ENCODE peak calls at places on chromosome 5, in ten cellular contexts. One of them, this sample, is unnamed.

GRCh38 chr5:96855041-96855872 is 21.0 kb upstream of the ERAP2 start:
- DNase-seq in testis: no peak
- DNase-seq in ovary: no peak
- DNase-seq in thyroid gland: no peak
- DNase-seq in A549: no peak
- DNase-seq in HCT116: no peak
- DNase-seq in adrenal gland: no peak
- DNase-seq in upper lobe of left lung: no peak
- DNase-seq in erythroblast: no peak
- DNase-seq in stomach: no peak
- DNase-seq in this sample: no peak

GRCh38 chr5:81428446-81428845 is 34.5 kb upstream of the ACOT12 start:
- DNase-seq in upper lobe of left lung: no peak
- DNase-seq in adrenal gland: no peak
- DNase-seq in testis: no peak
- DNase-seq in thyroid gland: no peak
- DNase-seq in ovary: no peak
- DNase-seq in A549: no peak
- DNase-seq in stomach: no peak
- DNase-seq in HCT116: no peak
- DNase-seq in erythroblast: no peak
- DNase-seq in this sample: no peak

GRCh38 chr5:168822745-168823281 is 243.6 kb upstream of the PANK3 start:
- DNase-seq in HCT116: no peak
- DNase-seq in A549: no peak
- DNase-seq in stomach: no peak
- DNase-seq in upper lobe of left lung: no peak
- DNase-seq in adrenal gland: peak; percentile 14
- DNase-seq in erythroblast: peak; percentile 43
- DNase-seq in testis: no peak
- DNase-seq in thyroid gland: no peak
- DNase-seq in ovary: no peak
- DNase-seq in this sample: peak; percentile 62

GRCh38 chr5:111984044-111984443 is 227.1 kb upstream of the NREP start:
- DNase-seq in upper lobe of left lung: no peak
- DNase-seq in HCT116: no peak
- DNase-seq in adrenal gland: no peak
- DNase-seq in erythroblast: no peak
- DNase-seq in A549: no peak
- DNase-seq in ovary: no peak
- DNase-seq in testis: no peak
- DNase-seq in stomach: no peak
- DNase-seq in thyroid gland: no peak
- DNase-seq in this sample: no peak

GRCh38 chr5:134110382-134110781 is 4.1 kb upstream of the TCF7 start:
- DNase-seq in adrenal gland: no peak
- DNase-seq in ovary: no peak
- DNase-seq in A549: no peak
- DNase-seq in thyroid gland: no peak
- DNase-seq in testis: no peak
- DNase-seq in HCT116: no peak
- DNase-seq in upper lobe of left lung: no peak
- DNase-seq in stomach: no peak
- DNase-seq in erythroblast: no peak
- DNase-seq in this sample: no peak

GRCh38 chr5:151078490-151079262 is 2.2 kb downstream of the TNIP1 start:
- DNase-seq in upper lobe of left lung: no peak
- DNase-seq in A549: no peak
- DNase-seq in thyroid gland: no peak
- DNase-seq in adrenal gland: no peak
- DNase-seq in stomach: no peak
- DNase-seq in erythroblast: no peak
- DNase-seq in ovary: no peak
- DNase-seq in testis: no peak
- DNase-seq in HCT116: no peak
- DNase-seq in this sample: no peak

GRCh38 chr5:151141535-151141934 is 16.0 kb downstream of the ANXA6 start:
- DNase-seq in adrenal gland: no peak
- DNase-seq in thyroid gland: no peak
- DNase-seq in erythroblast: no peak
- DNase-seq in A549: no peak
- DNase-seq in upper lobe of left lung: no peak
- DNase-seq in HCT116: no peak
- DNase-seq in ovary: peak; percentile 75
- DNase-seq in testis: peak; percentile 66
- DNase-seq in stomach: no peak
- DNase-seq in this sample: no peak

GRCh38 chr5:55927861-55928655 is 66.7 kb downstream of the IL6ST start:
- DNase-seq in upper lobe of left lung: no peak
- DNase-seq in thyroid gland: no peak
- DNase-seq in testis: no peak
- DNase-seq in stomach: no peak
- DNase-seq in adrenal gland: no peak
- DNase-seq in HCT116: no peak
- DNase-seq in A549: no peak
- DNase-seq in erythroblast: peak; percentile 25
- DNase-seq in ovary: no peak
- DNase-seq in this sample: no peak

GRCh38 chr5:14713476-14714384 is 49.2 kb downstream of the OTULIN start:
- DNase-seq in stomach: no peak
- DNase-seq in HCT116: no peak
- DNase-seq in thyroid gland: no peak
- DNase-seq in erythroblast: no peak
- DNase-seq in adrenal gland: no peak
- DNase-seq in ovary: no peak
- DNase-seq in upper lobe of left lung: no peak
- DNase-seq in A549: no peak
- DNase-seq in testis: no peak
- DNase-seq in this sample: no peak

GRCh38 chr5:154092356-154092755 is 53.6 kb downstream of the MFAP3 start:
- DNase-seq in ovary: no peak
- DNase-seq in upper lobe of left lung: no peak
- DNase-seq in erythroblast: no peak
- DNase-seq in stomach: no peak
- DNase-seq in thyroid gland: no peak
- DNase-seq in testis: no peak
- DNase-seq in HCT116: no peak
- DNase-seq in A549: no peak
- DNase-seq in adrenal gland: no peak
- DNase-seq in this sample: no peak

GRCh38 chr5:35436441-35437057 is 181.1 kb upstream of the SPEF2 start:
- DNase-seq in A549: peak; percentile 9
- DNase-seq in ovary: no peak
- DNase-seq in HCT116: peak; percentile 13
- DNase-seq in upper lobe of left lung: no peak
- DNase-seq in adrenal gland: peak; percentile 28
- DNase-seq in erythroblast: peak; percentile 33
- DNase-seq in stomach: no peak
- DNase-seq in testis: no peak
- DNase-seq in thyroid gland: no peak
- DNase-seq in this sample: no peak

GRCh38 chr5:101018299-101018698 is 115.2 kb upstream of the ST8SIA4 start:
- DNase-seq in erythroblast: no peak
- DNase-seq in stomach: no peak
- DNase-seq in upper lobe of left lung: no peak
- DNase-seq in thyroid gland: no peak
- DNase-seq in testis: no peak
- DNase-seq in HCT116: no peak
- DNase-seq in adrenal gland: no peak
- DNase-seq in A549: no peak
- DNase-seq in ovary: no peak
- DNase-seq in this sample: no peak

GRCh38 chr5:54469655-54470054 is 14.2 kb downstream of the HSPB3 start:
- DNase-seq in HCT116: no peak
- DNase-seq in testis: no peak
- DNase-seq in ovary: no peak
- DNase-seq in adrenal gland: no peak
- DNase-seq in thyroid gland: no peak
- DNase-seq in erythroblast: no peak
- DNase-seq in A549: no peak
- DNase-seq in upper lobe of left lung: no peak
- DNase-seq in stomach: no peak
- DNase-seq in this sample: no peak

GRCh38 chr5:983238-983524 is 25.4 kb upstream of the NKD2 start:
- DNase-seq in A549: no peak
- DNase-seq in erythroblast: no peak
- DNase-seq in ovary: no peak
- DNase-seq in upper lobe of left lung: peak; percentile 52
- DNase-seq in thyroid gland: no peak
- DNase-seq in adrenal gland: no peak
- DNase-seq in stomach: no peak
- DNase-seq in testis: no peak
- DNase-seq in HCT116: no peak
- DNase-seq in this sample: no peak

GRCh38 chr5:81544351-81545001 is 150.5 kb upstream of the ACOT12 start:
- DNase-seq in upper lobe of left lung: no peak
- DNase-seq in adrenal gland: no peak
- DNase-seq in ovary: no peak
- DNase-seq in A549: no peak
- DNase-seq in HCT116: no peak
- DNase-seq in stomach: no peak
- DNase-seq in testis: no peak
- DNase-seq in erythroblast: no peak
- DNase-seq in thyroid gland: no peak
- DNase-seq in this sample: no peak

GRCh38 chr5:18745988-18746615 is 1111.8 kb downstream of the TAF11L14 start:
- DNase-seq in testis: no peak
- DNase-seq in ovary: no peak
- DNase-seq in adrenal gland: no peak
- DNase-seq in HCT116: no peak
- DNase-seq in upper lobe of left lung: no peak
- DNase-seq in thyroid gland: no peak
- DNase-seq in A549: peak; percentile 20
- DNase-seq in erythroblast: peak; percentile 69
- DNase-seq in stomach: no peak
- DNase-seq in this sample: no peak
- TF ChIP-seq POLR2A in testis: no peak
- TF ChIP-seq POLR2A in ovary: no peak
- TF ChIP-seq POLR2A in adrenal gland: no peak
- TF ChIP-seq POLR2A in HCT116: no peak
- TF ChIP-seq POLR2A in upper lobe of left lung: no peak
- TF ChIP-seq POLR2A in thyroid gland: no peak
- TF ChIP-seq POLR2A in A549: no peak
- TF ChIP-seq POLR2A in erythroblast: no peak
- TF ChIP-seq POLR2A in stomach: no peak
- TF ChIP-seq POLR2A in this sample: no peak

GRCh38 chr5:180810210-180811011 is 7.8 kb upstream of the MGAT1 start:
- DNase-seq in adrenal gland: peak; percentile 97
- DNase-seq in ovary: peak; percentile 99
- DNase-seq in testis: peak; percentile 98
- DNase-seq in erythroblast: peak; percentile 99
- DNase-seq in A549: peak; percentile 87
- DNase-seq in thyroid gland: peak; percentile 97
- DNase-seq in HCT116: peak; percentile 89
- DNase-seq in upper lobe of left lung: peak; percentile 99
- DNase-seq in stomach: peak; percentile 97
- DNase-seq in this sample: peak; percentile 99
- TF ChIP-seq POLR2A in adrenal gland: peak; percentile 71
- TF ChIP-seq POLR2A in ovary: peak; percentile 80
- TF ChIP-seq POLR2A in testis: peak; percentile 53
- TF ChIP-seq POLR2A in erythroblast: peak; percentile 81
- TF ChIP-seq POLR2A in A549: no peak
- TF ChIP-seq POLR2A in thyroid gland: peak; percentile 19
- TF ChIP-seq POLR2A in HCT116: peak; percentile 46
- TF ChIP-seq POLR2A in upper lobe of left lung: peak; percentile 55
- TF ChIP-seq POLR2A in stomach: peak; percentile 13
- TF ChIP-seq POLR2A in this sample: no peak

DNA sequence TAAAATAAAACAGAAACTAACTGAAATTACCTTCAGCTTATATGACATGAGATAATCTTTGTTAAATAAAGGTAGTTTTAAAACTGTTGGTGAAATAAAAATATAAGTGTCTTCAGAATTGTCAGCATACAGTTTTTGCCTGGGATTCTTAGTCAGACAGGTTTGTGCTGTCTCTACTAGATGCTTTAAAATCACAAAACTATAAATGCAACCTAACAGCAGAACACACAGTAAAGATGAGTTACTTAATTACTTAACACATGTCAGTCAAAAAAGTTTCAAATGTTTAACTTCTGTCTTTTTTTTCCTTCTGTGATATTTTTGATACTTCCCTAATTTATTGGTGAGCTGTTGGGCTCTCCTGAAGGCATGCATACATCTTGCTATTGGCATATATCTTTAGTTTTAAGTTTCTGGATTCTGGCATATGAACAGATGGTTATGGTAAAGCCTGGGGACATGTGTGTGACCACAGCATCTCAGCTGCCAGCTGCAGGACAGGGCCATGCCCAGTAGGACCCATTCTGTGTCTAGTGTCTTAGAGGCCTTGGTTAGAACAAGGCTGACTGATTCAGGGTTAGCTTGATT is 231.1 kb upstream of the NUDT12 start:
- DNase-seq in erythroblast: no peak
- DNase-seq in ovary: no peak
- DNase-seq in thyroid gland: no peak
- DNase-seq in adrenal gland: no peak
- DNase-seq in upper lobe of left lung: no peak
- DNase-seq in A549: no peak
- DNase-seq in HCT116: no peak
- DNase-seq in testis: no peak
- DNase-seq in stomach: no peak
- DNase-seq in this sample: no peak
- TF ChIP-seq POLR2A in erythroblast: no peak
- TF ChIP-seq POLR2A in ovary: no peak
- TF ChIP-seq POLR2A in thyroid gland: no peak
- TF ChIP-seq POLR2A in adrenal gland: no peak
- TF ChIP-seq POLR2A in upper lobe of left lung: no peak
- TF ChIP-seq POLR2A in A549: no peak
- TF ChIP-seq POLR2A in HCT116: no peak
- TF ChIP-seq POLR2A in testis: no peak
- TF ChIP-seq POLR2A in stomach: no peak
- TF ChIP-seq POLR2A in this sample: no peak

DNA sequence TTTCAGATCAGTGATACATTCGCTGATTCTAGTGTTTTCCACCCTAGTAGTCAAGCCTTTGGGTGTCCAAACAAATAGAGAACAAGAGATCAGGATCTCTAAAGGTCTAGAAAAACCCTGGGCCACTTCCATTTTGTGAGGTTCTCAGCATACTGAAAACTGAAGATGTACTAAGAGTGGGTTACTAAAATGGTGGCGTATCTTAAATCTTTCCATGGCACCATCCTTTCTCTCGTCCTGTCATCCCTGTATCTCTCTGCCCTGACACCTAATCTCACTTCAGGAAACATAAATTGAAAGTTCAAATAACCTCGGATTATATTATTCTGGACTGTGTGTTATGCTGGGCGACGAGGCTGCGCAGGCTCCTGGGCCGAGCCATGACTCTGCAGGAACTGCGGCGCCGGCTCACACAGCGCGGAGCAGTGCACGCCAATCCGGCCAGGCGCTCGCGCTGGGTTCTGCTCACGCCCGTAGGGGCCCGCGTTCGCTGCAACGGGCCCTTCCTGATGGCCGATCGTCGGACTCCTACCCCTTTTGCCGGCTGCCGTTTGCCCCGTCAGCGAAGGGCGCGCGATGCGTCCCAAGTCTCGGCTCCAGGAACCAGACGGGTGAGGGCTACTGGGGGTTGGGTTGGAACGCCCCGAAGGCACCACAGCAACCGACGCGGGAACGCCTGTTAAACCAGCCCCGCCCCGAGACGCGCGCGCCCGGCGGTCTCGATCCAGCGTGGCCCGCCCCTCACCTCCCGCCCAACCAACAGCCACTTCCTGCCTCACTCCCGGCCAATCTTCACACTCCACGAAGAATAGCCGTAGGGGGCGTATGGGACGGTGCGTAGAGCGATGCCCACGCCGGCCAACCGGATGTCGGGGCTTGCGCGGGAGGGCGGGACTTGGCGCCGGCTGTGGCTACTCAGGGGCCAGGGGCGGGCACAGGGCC is 503 bp upstream of the CANX start:
- DNase-seq in testis: peak; percentile 99
- DNase-seq in thyroid gland: peak; percentile 99
- DNase-seq in erythroblast: peak; percentile 100
- DNase-seq in adrenal gland: peak; percentile 99
- DNase-seq in A549: peak; percentile 99
- DNase-seq in ovary: peak; percentile 99
- DNase-seq in stomach: peak; percentile 99
- DNase-seq in HCT116: peak; percentile 97
- DNase-seq in upper lobe of left lung: peak; percentile 100
- DNase-seq in this sample: peak; percentile 99
- TF ChIP-seq POLR2A in testis: no peak
- TF ChIP-seq POLR2A in thyroid gland: peak; percentile 68
- TF ChIP-seq POLR2A in erythroblast: peak; percentile 96
- TF ChIP-seq POLR2A in adrenal gland: peak; percentile 92
- TF ChIP-seq POLR2A in A549: peak; percentile 93
- TF ChIP-seq POLR2A in ovary: peak; percentile 71
- TF ChIP-seq POLR2A in stomach: peak; percentile 24
- TF ChIP-seq POLR2A in HCT116: peak; percentile 30
- TF ChIP-seq POLR2A in upper lobe of left lung: peak; percentile 86
- TF ChIP-seq POLR2A in this sample: no peak